ENCODE peak calls at places on chromosomes 6 and 20, in nine cellular contexts. S is choroid plexus epithelial cell; B is D341Med; Y is stimulated activated CD4-positive, alpha-beta T cell treated with anti-CD3 and anti-CD28 coated beads, Interleukin-15, amount 100 ng/mL, for 1 hour; A is epithelial cell of prostate; C is NCI-H1417; V is iris pigment epithelial cell; Q is Ammon's horn; U is AG09319. T is an unnamed sample.

GRCh38 chr20:21508230-21509078 is 5.4 kb downstream of the NKX2-2 start:
- DNase-seq in S (no peak), Y (no peak), C (no peak), U (no peak), B (no peak), A (no peak), Q (peak), V (no peak), T (no peak)

GRCh38 chr6:136967874-136968752 is 46.0 kb downstream of the SLC35D3 start:
- DNase-seq in V (peak), B (peak), Q (peak), Y (peak), S (peak), C (peak), U (peak), A (peak), T (peak)

GRCh38 chr6:1812487-1812886 is 202.8 kb downstream of the FOXC1 start:
- DNase-seq in Y (no peak), B (no peak), S (no peak), V (no peak), C (no peak), A (no peak), Q (no peak), U (no peak), T (no peak)

GRCh38 chr6:127367023-127367375 is 23.6 kb upstream of the ECHDC1 start:
- DNase-seq in S (peak), Y (no peak), C (no peak), B (no peak), V (peak), A (no peak), Q (no peak), U (no peak), T (no peak)

GRCh38 chr6:41732601-41733348 is 2.6 kb downstream of the TFEB start:
- DNase-seq in U (no peak), Y (peak), C (no peak), Q (peak), S (peak), V (peak), A (no peak), B (no peak), T (no peak)

GRCh38 chr6:81384921-81385320 is 367.6 kb downstream of the TENT5A start:
- DNase-seq in Y (no peak), C (no peak), B (no peak), Q (no peak), A (no peak), V (no peak), S (no peak), U (no peak), T (no peak)

GRCh38 chr20:4947817-4948559 is 53.3 kb downstream of the SLC23A2 start:
- DNase-seq in U (no peak), B (no peak), V (no peak), Y (no peak), Q (no peak), C (no peak), A (no peak), S (no peak), T (no peak)

GRCh38 chr20:50380697-50381040 is 129.5 kb upstream of the PTPN1 start:
- DNase-seq in Y (no peak), S (peak), V (peak), C (no peak), U (peak), A (no peak), B (peak), Q (no peak), T (no peak)

GRCh38 chr6:149138093-149138492 is 179.4 kb upstream of the TAB2 start:
- DNase-seq in V (no peak), C (no peak), Q (no peak), B (no peak), S (no peak), U (no peak), A (no peak), Y (no peak), T (no peak)

GRCh38 chr6:98627129-98627775 is 207.1 kb upstream of the POU3F2 start:
- DNase-seq in B (no peak), V (no peak), C (no peak), Q (no peak), A (no peak), U (no peak), Y (no peak), S (no peak), T (no peak)

GRCh38 chr6:16635810-16636602 is 125.3 kb downstream of the ATXN1 start:
- DNase-seq in Q (no peak), V (peak), B (peak), U (no peak), S (peak), Y (no peak), A (peak), C (no peak), T (peak)

GRCh38 chr6:47165918-47166317 is 123.8 kb upstream of the ADGRF1 start:
- DNase-seq in V (peak), C (no peak), S (peak), Q (no peak), U (no peak), A (no peak), B (no peak), Y (no peak), T (no peak)

GRCh38 chr6:144248470-144249301 is 36.4 kb upstream of the UTRN start:
- DNase-seq in B (no peak), V (peak), U (peak), Y (no peak), Q (no peak), A (no peak), C (no peak), S (peak), T (no peak)

GRCh38 chr6:6196762-6197161 is 123.7 kb downstream of the F13A1 start:
- DNase-seq in C (no peak), S (no peak), A (no peak), V (no peak), Q (no peak), B (no peak), U (no peak), Y (no peak), T (no peak)

GRCh38 chr20:47817573-47817972 is 32.3 kb upstream of the SULF2 start:
- DNase-seq in Q (no peak), V (no peak), C (no peak), S (no peak), U (no peak), Y (no peak), A (peak), B (no peak), T (no peak)

GRCh38 chr20:41329435-41330342 is 10.9 kb upstream of the LPIN3 start:
- DNase-seq in A (peak), Y (peak), C (no peak), Q (peak), B (no peak), S (peak), V (peak), U (peak), T (no peak)

GRCh38 chr6:149060300-149060984 is 257.1 kb upstream of the TAB2 start:
- DNase-seq in V (no peak), Q (no peak), B (no peak), Y (no peak), S (peak), A (no peak), U (no peak), C (no peak), T (no peak)

GRCh38 chr6:298233-299049 is 6.2 kb downstream of the DUSP22 start:
- DNase-seq in Q (peak), C (no peak), V (no peak), B (no peak), A (no peak), S (no peak), Y (no peak), U (no peak), T (no peak)

GRCh38 chr6:111764238-111765182 is 108.7 kb downstream of the FYN start:
- DNase-seq in Y (peak), C (peak), Q (no peak), A (no peak), B (no peak), U (no peak), S (no peak), V (no peak), T (peak)

GRCh38 chr20:39849664-39850063 is 839.4 kb downstream of the MAFB start:
- DNase-seq in V (peak), Q (peak), C (no peak), U (peak), Y (no peak), S (peak), A (peak), B (no peak), T (no peak)

GRCh38 chr6:137217801-137218472 is 1.2 kb downstream of the IFNGR1 start:
- DNase-seq in U (no peak), V (peak), Q (peak), Y (no peak), S (peak), B (no peak), C (peak), A (no peak), T (no peak)

GRCh38 chr6:13307508-13307995 is 20.8 kb downstream of the TBC1D7 start:
- DNase-seq in Q (no peak), U (no peak), C (no peak), A (peak), V (peak), S (peak), B (no peak), Y (no peak), T (no peak)

GRCh38 chr6:109514946-109515345 is 31.9 kb upstream of the ZBTB24 start:
- DNase-seq in Y (no peak), S (peak), Q (no peak), A (no peak), C (no peak), U (no peak), V (no peak), B (no peak), T (no peak)

GRCh38 chr20:54692168-54692887 is 216.9 kb downstream of the DOK5 start:
- DNase-seq in V (no peak), S (no peak), U (no peak), Y (no peak), Q (peak), A (no peak), B (no peak), C (peak), T (no peak)

GRCh38 chr6:36949636-36950035 is 4.9 kb upstream of the PI16 start:
- DNase-seq in S (peak), C (no peak), A (no peak), B (no peak), Y (no peak), Q (no peak), V (peak), U (no peak), T (no peak)

GRCh38 chr20:25274481-25274880 is 26.6 kb downstream of the PYGB start:
- DNase-seq in V (no peak), A (no peak), B (no peak), S (no peak), U (no peak), C (no peak), Q (no peak), Y (no peak), T (no peak)

GRCh38 chr6:41039060-41039998 is at the start of gene UNC5CL:
- DNase-seq in U (no peak), S (peak), V (peak), A (no peak), Q (peak), C (peak), Y (peak), B (peak), T (peak)

GRCh38 chr6:3568396-3569082 is 111.7 kb upstream of the SLC22A23 start:
- DNase-seq in U (no peak), V (peak), Q (no peak), C (no peak), Y (no peak), S (peak), A (no peak), B (peak), T (no peak)

GRCh38 chr6:5599112-5599511 is 337.8 kb downstream of the FARS2 start:
- DNase-seq in U (no peak), Y (no peak), Q (no peak), S (no peak), C (no peak), A (no peak), B (no peak), V (no peak), T (no peak)

T was measured in NCI-H526 treated with DMSO at 0.1 percent for 48 hours.